ENCODE peak calls at places on chromosomes 16 and 17, in seven cellular contexts. H, F, L, B, S, I and Y are unnamed samples.
A peak's percentile ranks its signal among the peaks of the same experiment; 100 is the strongest.

GRCh38 chr17:73017653-73018052 is 74.8 kb downstream of the SLC39A11 start:
- DNase-seq in H (no peak), F (peak; percentile 72), L (no peak), B (no peak), S (no peak), I (no peak), Y (no peak)

GRCh38 chr16:53695070-53695469 is 8.6 kb downstream of the RPGRIP1L start:
- DNase-seq in H (no peak), F (peak; percentile 48), L (no peak), B (peak; percentile 85), S (no peak), I (no peak), Y (no peak)

GRCh38 chr17:39730095-39730921 is at the start of gene MIEN1:
- DNase-seq in H (peak; percentile 92), F (peak; percentile 35), L (no peak), B (peak; percentile 58), S (peak; percentile 100), I (peak; percentile 94), Y (peak; percentile 85)

GRCh38 chr17:62824290-62825135 is 16.4 kb upstream of the MARCHF10 start:
- DNase-seq in H (no peak), F (peak; percentile 96), L (no peak), B (peak; percentile 57), S (no peak), I (peak; percentile 75), Y (no peak)

GRCh38 chr17:67165201-67165600 is 79.8 kb downstream of the HELZ start:
- DNase-seq in H (peak; percentile 19), F (no peak), L (no peak), B (no peak), S (no peak), I (no peak), Y (peak; percentile 52)

GRCh38 chr16:48003226-48003907 is 152.4 kb downstream of the ABCC12 start:
- DNase-seq in H (no peak), F (no peak), L (no peak), B (peak; percentile 24), S (no peak), I (peak; percentile 66), Y (no peak)

GRCh38 chr16:56880176-56880575 is 15.2 kb downstream of the SLC12A3 start:
- DNase-seq in H (no peak), F (no peak), L (no peak), B (no peak), S (no peak), I (no peak), Y (no peak)

GRCh38 chr16:87963400-87963799 is 12.2 kb downstream of the BANP start:
- DNase-seq in H (no peak), F (peak; percentile 65), L (no peak), B (peak; percentile 75), S (no peak), I (no peak), Y (no peak)

GRCh38 chr17:36501351-36501750 is 14.9 kb downstream of the ZNHIT3 start:
- DNase-seq in H (no peak), F (no peak), L (no peak), B (no peak), S (peak; percentile 27), I (no peak), Y (no peak)

GRCh38 chr17:11986939-11987329 is 10.3 kb downstream of the ZNF18 start:
- DNase-seq in H (no peak), F (peak; percentile 18), L (no peak), B (no peak), S (peak; percentile 13), I (peak; percentile 9), Y (no peak)

GRCh38 chr17:78787444-78787843 is 5.4 kb upstream of the CYTH1 start:
- DNase-seq in H (no peak), F (no peak), L (no peak), B (no peak), S (no peak), I (no peak), Y (no peak)

GRCh38 chr17:46960152-46960551 is 18.9 kb downstream of the RPRML start:
- DNase-seq in H (no peak), F (no peak), L (no peak), B (no peak), S (no peak), I (no peak), Y (no peak)

GRCh38 chr17:40417258-40417608 is 463 bp downstream of the TOP2A start:
- DNase-seq in H (no peak), F (no peak), L (no peak), B (no peak), S (peak; percentile 57), I (peak; percentile 50), Y (no peak)